ENCODE peak calls at places on chromosome 1, in five cellular contexts. One of them, this sample, is unnamed.

GRCh38 chr1:22398656-22399420 is 52.8 kb upstream of the ZBTB40 start:
- DNase-seq in A549: no peak
- DNase-seq in H1: no peak
- DNase-seq in K562: no peak
- DNase-seq in GM12878: no peak
- DNase-seq in this sample: no peak

GRCh38 chr1:87051965-87052364 is 137.5 kb downstream of the HS2ST1 start:
- DNase-seq in A549: no peak
- DNase-seq in H1: no peak
- DNase-seq in K562: no peak
- DNase-seq in GM12878: no peak
- DNase-seq in this sample: no peak

GRCh38 chr1:79044974-79045650 is 38.6 kb upstream of the ADGRL4 start:
- DNase-seq in A549: no peak
- DNase-seq in H1: peak; percentile 49
- DNase-seq in K562: no peak
- DNase-seq in GM12878: no peak
- DNase-seq in this sample: no peak

GRCh38 chr1:47629201-47629600 is 191.4 kb downstream of the FOXD2 start:
- DNase-seq in A549: no peak
- DNase-seq in H1: no peak
- DNase-seq in K562: no peak
- DNase-seq in GM12878: no peak
- DNase-seq in this sample: no peak

GRCh38 chr1:152880316-152880715 is 2.2 kb downstream of the SMCP start:
- DNase-seq in A549: no peak
- DNase-seq in H1: no peak
- DNase-seq in K562: no peak
- DNase-seq in GM12878: no peak
- DNase-seq in this sample: no peak

GRCh38 chr1:54547601-54548388 is at the start of gene ACOT11:
- DNase-seq in A549: no peak
- DNase-seq in H1: no peak
- DNase-seq in K562: no peak
- DNase-seq in GM12878: no peak
- DNase-seq in this sample: peak; percentile 72

GRCh38 chr1:212288614-212289013 is 3.4 kb downstream of the PPP2R5A start:
- DNase-seq in A549: no peak
- DNase-seq in H1: no peak
- DNase-seq in K562: peak; percentile 49
- DNase-seq in GM12878: no peak
- DNase-seq in this sample: no peak

GRCh38 chr1:15826810-15827507 is 19.5 kb upstream of the UQCRHL start:
- DNase-seq in A549: no peak
- DNase-seq in H1: no peak
- DNase-seq in K562: no peak
- DNase-seq in GM12878: no peak
- DNase-seq in this sample: no peak

GRCh38 chr1:36134805-36135339 is 9.8 kb upstream of the COL8A2 start:
- DNase-seq in A549: peak; percentile 34
- DNase-seq in H1: peak; percentile 90
- DNase-seq in K562: peak; percentile 85
- DNase-seq in GM12878: no peak
- DNase-seq in this sample: peak; percentile 52

GRCh38 chr1:174265273-174265672 is 106.0 kb downstream of the RABGAP1L start:
- DNase-seq in A549: no peak
- DNase-seq in H1: no peak
- DNase-seq in K562: no peak
- DNase-seq in GM12878: no peak
- DNase-seq in this sample: no peak

GRCh38 chr1:56302878-56303277 is 276.5 kb downstream of the PLPP3 start:
- DNase-seq in A549: no peak
- DNase-seq in H1: no peak
- DNase-seq in K562: no peak
- DNase-seq in GM12878: no peak
- DNase-seq in this sample: no peak

GRCh38 chr1:85282424-85282823 is 6.0 kb upstream of the BCL10 start:
- DNase-seq in A549: peak; percentile 39
- DNase-seq in H1: no peak
- DNase-seq in K562: no peak
- DNase-seq in GM12878: no peak
- DNase-seq in this sample: peak; percentile 54

GRCh38 chr1:159113783-159114182 is 37.2 kb upstream of the AIM2 start:
- DNase-seq in A549: no peak
- DNase-seq in H1: no peak
- DNase-seq in K562: no peak
- DNase-seq in GM12878: no peak
- DNase-seq in this sample: no peak

GRCh38 chr1:16046865-16047264 is 3.3 kb downstream of the CLCNKB start:
- DNase-seq in A549: no peak
- DNase-seq in H1: no peak
- DNase-seq in K562: no peak
- DNase-seq in GM12878: no peak
- DNase-seq in this sample: peak; percentile 34

GRCh38 chr1:229381234-229381633 is 38.4 kb upstream of the CCSAP start:
- DNase-seq in A549: no peak
- DNase-seq in H1: peak; percentile 65
- DNase-seq in K562: peak; percentile 29
- DNase-seq in GM12878: no peak
- DNase-seq in this sample: no peak

GRCh38 chr1:192739476-192740184 is 69.2 kb upstream of the RGS2 start:
- DNase-seq in A549: no peak
- DNase-seq in H1: no peak
- DNase-seq in K562: peak; percentile 5
- DNase-seq in GM12878: no peak
- DNase-seq in this sample: peak; percentile 71

GRCh38 chr1:55833452-55834160 is 618.4 kb upstream of the USP24 start:
- DNase-seq in A549: no peak
- DNase-seq in H1: no peak
- DNase-seq in K562: no peak
- DNase-seq in GM12878: no peak
- DNase-seq in this sample: no peak

GRCh38 chr1:67952071-67952470 is 98.4 kb downstream of the DIRAS3 start:
- DNase-seq in A549: no peak
- DNase-seq in H1: no peak
- DNase-seq in K562: no peak
- DNase-seq in GM12878: no peak
- DNase-seq in this sample: no peak

GRCh38 chr1:150561830-150562367 is 12.7 kb downstream of the ADAMTSL4 start:
- DNase-seq in A549: peak; percentile 89
- DNase-seq in H1: peak; percentile 91
- DNase-seq in K562: peak; percentile 95
- DNase-seq in GM12878: no peak
- DNase-seq in this sample: peak; percentile 77

GRCh38 chr1:103514920-103515503 is 10.5 kb upstream of the RNPC3 start:
- DNase-seq in A549: peak; percentile 42
- DNase-seq in H1: no peak
- DNase-seq in K562: peak; percentile 48
- DNase-seq in GM12878: peak; percentile 35
- DNase-seq in this sample: peak; percentile 28

GRCh38 chr1:165875604-165876003 is 48.2 kb downstream of the UCK2 start:
- DNase-seq in A549: no peak
- DNase-seq in H1: no peak
- DNase-seq in K562: no peak
- DNase-seq in GM12878: no peak
- DNase-seq in this sample: no peak

GRCh38 chr1:30579580-30579979 is 143.8 kb downstream of the MATN1 start:
- DNase-seq in A549: no peak
- DNase-seq in H1: no peak
- DNase-seq in K562: no peak
- DNase-seq in GM12878: no peak
- DNase-seq in this sample: no peak

GRCh38 chr1:89198081-89198480 is 661 bp downstream of the GBP4 start:
- DNase-seq in A549: no peak
- DNase-seq in H1: peak; percentile 47
- DNase-seq in K562: no peak
- DNase-seq in GM12878: no peak
- DNase-seq in this sample: no peak

DNA sequence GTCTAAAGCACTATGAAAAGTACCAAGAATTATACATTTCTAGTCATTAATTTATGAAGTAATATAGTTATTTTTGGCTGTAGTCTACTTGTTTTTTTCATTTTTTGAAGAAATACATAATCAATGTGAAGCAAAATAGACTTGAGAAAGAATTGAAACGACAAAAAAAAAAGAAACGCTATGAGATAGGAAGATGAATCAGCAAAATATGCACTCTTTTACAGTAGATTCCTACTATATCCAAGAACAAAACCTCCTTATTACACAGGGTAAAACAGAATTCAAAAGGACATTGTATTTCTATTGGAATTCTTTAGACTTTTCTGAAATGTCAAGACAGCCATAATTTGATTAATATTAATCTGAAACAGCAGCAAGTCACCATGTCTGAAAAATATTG is 25.6 kb upstream of the CCDC181 start:
- DNase-seq in A549: no peak
- DNase-seq in H1: no peak
- DNase-seq in K562: no peak
- DNase-seq in GM12878: no peak
- DNase-seq in this sample: no peak
- TF ChIP-seq KDM1A in A549: no peak
- TF ChIP-seq KDM1A in H1: no peak
- TF ChIP-seq KDM1A in K562: no peak
- TF ChIP-seq KDM1A in GM12878: no peak
- TF ChIP-seq KDM1A in this sample: no peak

GRCh38 chr1:31714442-31715096 is 10.8 kb upstream of the COL16A1 start:
- DNase-seq in A549: peak; percentile 69
- DNase-seq in H1: peak; percentile 82
- DNase-seq in K562: peak; percentile 58
- DNase-seq in GM12878: no peak
- DNase-seq in this sample: peak; percentile 39
- TF ChIP-seq KDM1A in A549: no peak
- TF ChIP-seq KDM1A in H1: no peak
- TF ChIP-seq KDM1A in K562: peak; percentile 61
- TF ChIP-seq KDM1A in GM12878: no peak
- TF ChIP-seq KDM1A in this sample: no peak

DNA sequence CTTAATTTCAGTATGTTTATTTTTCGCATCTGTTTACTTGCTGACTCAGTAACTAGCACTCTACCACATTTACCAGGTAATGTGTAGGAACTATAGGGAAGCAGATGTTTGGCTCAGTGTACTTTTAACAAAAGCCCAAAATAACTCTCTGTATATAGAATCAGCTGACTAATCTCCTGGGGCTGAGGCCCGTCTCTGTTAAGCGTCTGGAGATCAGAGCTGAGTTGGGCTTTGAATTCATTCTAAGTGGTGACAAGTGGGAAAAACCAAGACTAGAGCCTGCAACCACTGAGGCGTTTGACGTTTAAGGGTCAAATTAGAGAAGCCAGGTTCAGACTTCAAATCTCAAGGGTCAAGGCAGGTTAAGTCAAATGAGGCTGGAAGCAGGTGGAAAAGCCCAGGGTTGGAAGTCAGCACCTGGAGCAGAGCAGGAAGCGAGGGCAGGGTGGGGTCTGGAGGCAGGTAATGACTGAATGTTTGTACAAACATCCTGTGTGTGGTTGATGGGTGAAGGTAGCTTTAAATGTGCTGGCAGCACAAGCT is 56.8 kb upstream of the LYST start:
- DNase-seq in A549: no peak
- DNase-seq in H1: no peak
- DNase-seq in K562: no peak
- DNase-seq in GM12878: no peak
- DNase-seq in this sample: no peak
- TF ChIP-seq KDM1A in A549: no peak
- TF ChIP-seq KDM1A in H1: no peak
- TF ChIP-seq KDM1A in K562: no peak
- TF ChIP-seq KDM1A in GM12878: no peak
- TF ChIP-seq KDM1A in this sample: no peak

GRCh38 chr1:232037774-232038388 is 411.3 kb downstream of the DISC1 start:
- DNase-seq in A549: no peak
- DNase-seq in H1: peak; percentile 26
- DNase-seq in K562: no peak
- DNase-seq in GM12878: no peak
- DNase-seq in this sample: no peak

GRCh38 chr1:232038704-232039103 is 412.1 kb downstream of the DISC1 start:
- DNase-seq in A549: no peak
- DNase-seq in H1: no peak
- DNase-seq in K562: no peak
- DNase-seq in GM12878: no peak
- DNase-seq in this sample: no peak

GRCh38 chr1:232039303-232039702 is 412.7 kb downstream of the DISC1 start:
- DNase-seq in A549: no peak
- DNase-seq in H1: no peak
- DNase-seq in K562: no peak
- DNase-seq in GM12878: no peak
- DNase-seq in this sample: no peak

GRCh38 chr1:232034547-232034946 is 408.0 kb downstream of the DISC1 start:
- DNase-seq in A549: no peak
- DNase-seq in H1: no peak
- DNase-seq in K562: no peak
- DNase-seq in GM12878: no peak
- DNase-seq in this sample: no peak

GRCh38 chr1:232036161-232036942 is 409.8 kb downstream of the DISC1 start:
- DNase-seq in A549: no peak
- DNase-seq in H1: no peak
- DNase-seq in K562: no peak
- DNase-seq in GM12878: no peak
- DNase-seq in this sample: no peak
- TF ChIP-seq KDM1A in A549: no peak
- TF ChIP-seq KDM1A in H1: no peak
- TF ChIP-seq KDM1A in K562: no peak
- TF ChIP-seq KDM1A in GM12878: no peak
- TF ChIP-seq KDM1A in this sample: no peak

GRCh38 chr1:116534014-116534739 is 36.6 kb downstream of the CD58 start:
- DNase-seq in A549: no peak
- DNase-seq in H1: no peak
- DNase-seq in K562: no peak
- DNase-seq in GM12878: no peak
- DNase-seq in this sample: no peak

GRCh38 chr1:116537898-116538297 is 32.9 kb downstream of the CD58 start:
- DNase-seq in A549: no peak
- DNase-seq in H1: no peak
- DNase-seq in K562: no peak
- DNase-seq in GM12878: no peak
- DNase-seq in this sample: no peak

GRCh38 chr1:116538527-116538926 is 32.3 kb downstream of the CD58 start:
- DNase-seq in A549: peak; percentile 10
- DNase-seq in H1: no peak
- DNase-seq in K562: no peak
- DNase-seq in GM12878: no peak
- DNase-seq in this sample: peak; percentile 71

GRCh38 chr1:116540088-116540487 is 30.7 kb downstream of the CD58 start:
- DNase-seq in A549: no peak
- DNase-seq in H1: no peak
- DNase-seq in K562: no peak
- DNase-seq in GM12878: no peak
- DNase-seq in this sample: no peak

DNA sequence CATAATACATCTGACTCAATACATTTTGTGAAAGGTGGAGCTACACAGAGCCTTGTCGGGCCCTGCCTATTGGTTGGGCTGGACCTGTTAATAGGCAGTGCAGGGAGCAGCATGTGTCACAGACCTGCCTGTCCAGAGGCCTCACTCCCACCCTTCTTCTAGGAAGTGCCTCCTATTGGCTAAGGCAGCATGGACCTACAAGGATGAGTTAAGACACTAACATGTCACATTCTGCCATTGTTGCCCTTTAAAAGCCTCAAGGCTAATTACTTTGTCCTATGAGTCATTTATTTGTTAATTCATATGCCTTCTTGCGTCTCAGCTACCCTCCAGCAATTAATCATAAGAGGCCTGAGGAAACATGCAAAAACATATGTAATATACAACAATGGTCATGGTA is 33.4 kb downstream of the CD58 start:
- DNase-seq in A549: peak; percentile 14
- DNase-seq in H1: no peak
- DNase-seq in K562: peak; percentile 32
- DNase-seq in GM12878: no peak
- DNase-seq in this sample: no peak
- TF ChIP-seq KDM1A in A549: no peak
- TF ChIP-seq KDM1A in H1: no peak
- TF ChIP-seq KDM1A in K562: no peak
- TF ChIP-seq KDM1A in GM12878: no peak
- TF ChIP-seq KDM1A in this sample: no peak

This sample was measured in HepG2.